ENCODE peak calls at places on chromosomes 13 and 19, in four cellular contexts. C is testis, A is uterus, N is WERI-Rb-1. G is an unnamed sample. For H3K36me3, the result is how much of the 10 kb centered on the place peaks cover.

GRCh38 chr13:71621152-71622124 is 245.6 kb downstream of the DACH1 start:
- DNase-seq in C (no peak), A (no peak), N (no peak), G (no peak)

GRCh38 chr13:26967119-26968038 is 204.2 kb downstream of the USP12 start:
- DNase-seq in A (peak), N (no peak), C (no peak), G (no peak)

GRCh38 chr19:30222428-30222873 is 149.7 kb upstream of the ZNF536 start:
- DNase-seq in N (no peak), C (no peak), A (no peak), G (peak)

GRCh38 chr19:23554548-23554947 is 132.5 kb downstream of the ZNF675 start:
- DNase-seq in N (no peak), C (no peak), A (no peak), G (no peak)

GRCh38 chr19:10491472-10492047 is 11.6 kb downstream of the KEAP1 start:
- DNase-seq in A (no peak), N (no peak), C (no peak), G (no peak)

GRCh38 chr13:101301053-101301452 is 115.3 kb downstream of the NALCN start:
- DNase-seq in C (no peak), A (no peak), N (no peak), G (peak)

GRCh38 chr13:98273824-98274786 is 97.0 kb upstream of the RNF113B start:
- DNase-seq in N (no peak), A (no peak), C (no peak), G (peak)

GRCh38 chr13:71240906-71241305 is 626.1 kb downstream of the DACH1 start:
- DNase-seq in N (no peak), C (no peak), A (no peak), G (peak)

GRCh38 chr13:65505941-65506340 is 1724.2 kb downstream of the PCDH9 start:
- DNase-seq in A (no peak), N (no peak), C (no peak), G (no peak)

GRCh38 chr19:5023128-5023571 is 54.2 kb downstream of the KDM4B start:
- DNase-seq in C (peak), N (no peak), A (peak), G (peak)

GRCh38 chr13:110131424-110131823 is 175.5 kb downstream of the COL4A1 start:
- DNase-seq in N (no peak), A (no peak), C (no peak), G (peak)

GRCh38 chr19:45515081-45515624 is 7.9 kb downstream of the VASP start:
- DNase-seq in C (no peak), A (no peak), N (no peak), G (peak)

GRCh38 chr19:42420055-42420544 is 7.1 kb downstream of the LIPE start:
- DNase-seq in N (peak), C (peak), A (no peak), G (peak)

GRCh38 chr19:32651729-32652140 is 23.2 kb downstream of the ANKRD27 start:
- DNase-seq in C (no peak), N (no peak), A (no peak), G (peak)

GRCh38 chr13:23289917-23290357 is 109.2 kb downstream of the SGCG start:
- DNase-seq in N (no peak), C (peak), A (no peak), G (no peak)

GRCh38 chr13:102657630-102658029 is 37.2 kb downstream of the METTL21C start:
- DNase-seq in A (no peak), N (no peak), C (no peak), G (no peak)

GRCh38 chr19:53328967-53329366 is 4.6 kb upstream of the ZNF845 start:
- DNase-seq in A (peak), C (peak), N (no peak), G (peak)

GRCh38 chr19:5193192-5193591 is 147.4 kb downstream of the PTPRS start:
- DNase-seq in N (no peak), C (no peak), A (no peak), G (peak)

GRCh38 chr19:10503002-10503789 is at the start of gene KEAP1:
- DNase-seq in A (peak), N (peak), C (peak), G (peak)

GRCh38 chr19:4431808-4432674 is 25.6 kb downstream of the UBXN6 start:
- DNase-seq in C (no peak), N (no peak), A (no peak), G (peak)

GRCh38 chr13:107099661-107100060 is 531.7 kb upstream of the ARGLU1 start:
- DNase-seq in A (no peak), N (no peak), C (no peak), G (no peak)

GRCh38 chr13:51639171-51639570 is 54.9 kb downstream of the WDFY2 start:
- DNase-seq in A (no peak), C (no peak), N (no peak), G (no peak)

GRCh38 chr13:110546933-110547332 is 14.6 kb downstream of the RAB20 start:
- DNase-seq in N (no peak), A (no peak), C (peak), G (no peak)

GRCh38 chr13:77523834-77524728 is 11.4 kb upstream of the SCEL start:
- DNase-seq in C (no peak), A (no peak), N (no peak), G (no peak)

DNA sequence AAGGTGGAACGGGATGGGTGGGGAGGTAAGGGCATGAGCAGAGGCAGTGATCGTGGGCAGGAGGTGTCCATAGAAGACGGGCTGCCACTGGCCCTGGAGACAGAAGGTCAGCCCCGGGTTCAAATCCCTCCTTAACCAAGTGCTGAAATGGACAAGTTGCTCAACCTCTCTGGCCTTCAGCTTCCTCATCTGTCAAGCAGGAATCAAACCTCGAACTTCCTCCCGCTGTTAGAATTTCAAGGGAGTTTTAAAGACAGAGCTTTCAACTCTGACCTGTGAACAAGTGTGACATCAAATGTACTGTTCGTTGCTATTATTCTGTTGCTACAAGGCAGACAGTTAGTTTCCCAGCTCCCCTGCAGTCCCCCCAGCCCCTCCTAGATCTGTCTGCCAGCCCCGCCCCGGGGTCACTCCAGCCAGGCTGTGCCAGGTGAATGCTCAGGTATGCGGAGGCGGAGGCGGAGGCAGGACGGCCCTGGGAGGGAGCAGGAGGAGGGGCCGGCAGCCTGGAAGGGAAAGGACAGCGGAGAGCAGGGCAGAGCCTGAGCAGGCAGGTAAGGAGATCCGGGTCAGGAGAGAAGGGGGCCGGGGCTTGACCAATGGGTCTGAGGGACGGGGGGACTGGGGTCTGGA is at the start of gene EPS8L1:
- DNase-seq in A (no peak), C (no peak), N (no peak), G (peak)
- H3K4me3 ChIP-seq in A (no peak), C (no peak), N (no peak), G (peak)

DNA sequence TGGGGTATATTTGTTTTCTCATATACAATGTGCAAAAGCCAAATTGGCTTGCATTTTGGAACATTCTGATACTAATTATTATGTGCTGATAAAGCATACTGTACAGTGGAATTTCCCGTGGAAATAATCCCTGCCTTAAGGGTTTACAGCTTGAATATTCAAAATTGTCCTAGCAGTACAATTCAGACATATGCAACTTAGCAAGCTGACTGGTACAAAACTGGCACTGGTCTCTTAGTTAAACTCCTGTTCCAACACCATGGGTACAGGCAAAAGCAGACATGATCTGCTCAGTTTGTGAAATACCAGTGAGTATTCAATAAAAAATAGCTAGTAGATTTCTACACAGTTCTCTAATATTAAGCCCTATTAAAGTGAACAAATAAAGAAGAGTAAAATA is 373.4 kb downstream of the SLITRK1 start:
- DNase-seq in N (no peak), C (no peak), A (no peak), G (no peak)
- H3K36me3 ChIP-seq in N (under half), C (under half), A (under half), G (under half)

GRCh38 chr19:2326699-2327360 is 1.6 kb downstream of the LSM7 start:
- DNase-seq in N (no peak), A (no peak), C (no peak), G (no peak)
- H3K4me3 ChIP-seq in N (no peak), A (no peak), C (no peak), G (no peak)

GRCh38 chr13:114237415-114238112 is 2.9 kb downstream of the CDC16 start:
- DNase-seq in C (no peak), N (no peak), A (no peak), G (no peak)
- H3K36me3 ChIP-seq in C (under half), N (half or more), A (under half), G (under half)

GRCh38 chr13:93525087-93525486 is 298.5 kb downstream of the GPC6 start:
- DNase-seq in A (no peak), C (no peak), N (no peak), G (no peak)
- H3K4me3 ChIP-seq in A (no peak), C (no peak), N (no peak), G (no peak)

GRCh38 chr19:52307275-52307674 is 10.3 kb downstream of the ZNF480 start:
- DNase-seq in N (peak), A (no peak), C (no peak), G (no peak)
- H3K36me3 ChIP-seq in N (half or more), A (under half), C (under half), G (under half)

DNA sequence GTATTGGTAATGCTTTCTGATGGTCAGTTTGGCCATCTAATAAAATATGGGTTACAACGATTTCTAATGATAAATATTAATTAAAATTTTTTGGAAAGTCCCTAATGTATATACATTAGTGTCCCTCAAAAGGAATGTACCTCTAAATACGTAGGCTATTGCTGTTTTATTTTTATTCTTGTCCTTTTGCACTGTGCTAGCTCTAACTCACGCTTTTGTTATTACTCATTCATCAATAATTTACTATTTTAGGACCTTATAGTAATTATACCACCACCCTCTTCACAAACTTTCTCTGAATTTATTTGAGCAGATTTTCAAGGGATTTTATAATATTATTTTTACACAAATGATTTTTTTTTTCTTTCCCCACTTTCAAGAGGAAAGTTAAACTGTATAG is 795.9 kb upstream of the PCDH9 start:
- DNase-seq in A (no peak), C (no peak), N (no peak), G (no peak)
- H3K4me3 ChIP-seq in A (no peak), C (no peak), N (no peak), G (no peak)

GRCh38 chr19:2774953-2775555 is 8.0 kb downstream of the SGTA start:
- DNase-seq in C (no peak), A (no peak), N (no peak), G (no peak)

GRCh38 chr19:2774083-2774679 is 8.9 kb downstream of the SGTA start:
- DNase-seq in N (no peak), A (no peak), C (no peak), G (no peak)

GRCh38 chr19:2770055-2771013 is 12.7 kb downstream of the SGTA start:
- DNase-seq in A (peak), N (no peak), C (peak), G (peak)

GRCh38 chr19:2769218-2769617 is 13.9 kb downstream of the SGTA start:
- DNase-seq in N (no peak), C (no peak), A (no peak), G (no peak)

GRCh38 chr19:2771786-2772674 is 11.0 kb downstream of the SGTA start:
- DNase-seq in A (no peak), C (no peak), N (no peak), G (peak)
- H3K36me3 ChIP-seq in A (under half), C (under half), N (half or more), G (under half)

GRCh38 chr19:1169921-1170885 is 3.9 kb downstream of the SBNO2 start:
- DNase-seq in A (peak), C (peak), N (no peak), G (no peak)
- H3K4me3 ChIP-seq in A (peak), C (no peak), N (no peak), G (no peak)

GRCh38 chr13:113460064-113460555 is 6.8 kb upstream of the ADPRHL1 start:
- DNase-seq in A (no peak), N (peak), C (no peak), G (no peak)
- H3K36me3 ChIP-seq in A (under half), N (half or more), C (under half), G (under half)

G was measured in H7.